ENCODE peak calls at places on chromosomes 13 and 19, in six cellular contexts. L is fibroblast of mammary gland; E is CD4-positive, alpha-beta memory T cell; T is NCI-H1105 treated with DMSO at 0.1 percent for 48 hours; K is stimulated activated CD8-positive, alpha-beta memory T cell treated with anti-CD3 and anti-CD28 coated beads, Interleukin-4, amount 100 ng/mL, for 48 hours; V is NCI-H1694 treated with DMSO at 0.1 percent for 48 hours. W is an unnamed sample.

GRCh38 chr19:55344444-55344843 is 4.8 kb downstream of the KMT5C start:
- DNase-seq in K (no peak), L (no peak), V (peak; percentile 17), T (peak; percentile 66), E (no peak), W (no peak)

GRCh38 chr13:73397486-73398020 is 338.7 kb downstream of the KLF5 start:
- DNase-seq in L (no peak), K (no peak), E (no peak), V (no peak), T (no peak), W (no peak)

GRCh38 chr13:98147521-98147920 is 4.6 kb downstream of the FARP1 start:
- DNase-seq in E (no peak), K (no peak), T (no peak), V (no peak), L (no peak), W (no peak)

GRCh38 chr13:43666403-43666802 is 120.4 kb downstream of the ENOX1 start:
- DNase-seq in L (no peak), T (no peak), E (no peak), V (no peak), K (no peak), W (no peak)

GRCh38 chr19:29606420-29606747 is 301 bp downstream of the POP4 start:
- DNase-seq in T (no peak), L (no peak), V (no peak), E (no peak), K (no peak), W (no peak)

GRCh38 chr13:62387642-62388041 is 972.0 kb upstream of the PCDH20 start:
- DNase-seq in L (peak; percentile 8), V (no peak), T (peak; percentile 21), E (no peak), K (no peak), W (peak; percentile 11)

GRCh38 chr13:73793361-73793760 is 340.8 kb downstream of the KLF12 start:
- DNase-seq in T (no peak), K (no peak), L (no peak), E (no peak), V (no peak), W (no peak)

GRCh38 chr19:46932346-46932745 is 71.5 kb downstream of the ARHGAP35 start:
- DNase-seq in E (no peak), T (no peak), L (no peak), V (no peak), K (no peak), W (peak; percentile 67)

GRCh38 chr19:53132231-53132991 is at the start of gene ZNF415:
- DNase-seq in V (no peak), T (no peak), E (peak; percentile 46), K (peak; percentile 53), L (peak; percentile 60), W (peak; percentile 62)

GRCh38 chr19:18014197-18014596 is 6.2 kb downstream of the ARRDC2 start:
- DNase-seq in L (no peak), E (peak; percentile 61), T (no peak), V (no peak), K (no peak), W (no peak)

GRCh38 chr13:77291779-77292178 is 35.1 kb downstream of the MYCBP2 start:
- DNase-seq in E (no peak), V (no peak), K (no peak), T (no peak), L (peak; percentile 11), W (no peak)

GRCh38 chr19:49920624-49921363 is 8.2 kb upstream of the ATF5 start:
- DNase-seq in E (no peak), K (no peak), V (no peak), T (no peak), L (no peak), W (no peak)

GRCh38 chr13:39451860-39452301 is 151.1 kb downstream of the LHFPL6 start:
- DNase-seq in K (no peak), E (no peak), T (no peak), V (peak; percentile 52), L (peak; percentile 37), W (peak; percentile 86)

GRCh38 chr19:42281175-42282035 is 12.4 kb downstream of the CIC start:
- DNase-seq in V (peak; percentile 77), K (peak; percentile 46), E (peak; percentile 23), T (peak; percentile 66), L (peak; percentile 38), W (no peak)

GRCh38 chr19:14433454-14434156 is 499 bp downstream of the PKN1 start:
- DNase-seq in T (peak; percentile 84), V (no peak), K (no peak), L (no peak), E (peak; percentile 52), W (no peak)

GRCh38 chr19:31132753-31133110 is 216.5 kb downstream of the TSHZ3 start:
- DNase-seq in T (no peak), E (no peak), V (no peak), L (no peak), K (no peak), W (no peak)

GRCh38 chr13:33355470-33355869 is 69.9 kb upstream of the STARD13 start:
- DNase-seq in L (peak; percentile 86), E (no peak), V (no peak), T (no peak), K (no peak), W (peak; percentile 66)

GRCh38 chr19:41530761-41531301 is 45.1 kb upstream of the CEACAM21 start:
- DNase-seq in K (no peak), V (no peak), T (no peak), E (peak; percentile 34), L (peak; percentile 4), W (no peak)

GRCh38 chr13:87080100-87080779 is 590.9 kb upstream of the SLITRK5 start:
- DNase-seq in T (peak; percentile 7), V (no peak), L (no peak), K (no peak), E (no peak), W (no peak)

GRCh38 chr13:32267836-32268439 is 47.2 kb downstream of the ZAR1L start:
- DNase-seq in E (peak; percentile 34), K (peak; percentile 73), T (peak; percentile 16), V (no peak), L (no peak), W (peak; percentile 12)

GRCh38 chr13:32471187-32471922 is 43.4 kb upstream of the N4BP2L1 start:
- DNase-seq in K (no peak), E (no peak), T (no peak), L (peak; percentile 40), V (no peak), W (peak; percentile 64)

GRCh38 chr13:33066329-33066728 is 50.1 kb downstream of the KL start:
- DNase-seq in K (no peak), L (no peak), T (no peak), V (no peak), E (no peak), W (no peak)

GRCh38 chr19:47005873-47006272 is 13.8 kb upstream of the NPAS1 start:
- DNase-seq in L (peak; percentile 19), E (peak; percentile 24), T (no peak), V (no peak), K (no peak), W (no peak)

GRCh38 chr19:55554302-55554701 is 9.0 kb upstream of the SBK3 start:
- DNase-seq in L (no peak), T (no peak), V (no peak), E (no peak), K (no peak), W (no peak)

GRCh38 chr13:30091691-30092090 is 215.7 kb downstream of the KATNAL1 start:
- DNase-seq in L (no peak), E (no peak), V (no peak), K (no peak), T (no peak), W (no peak)

GRCh38 chr13:19781526-19781925 is 1.2 kb downstream of the PSPC1 start:
- DNase-seq in E (no peak), T (no peak), L (no peak), V (no peak), K (peak; percentile 40), W (no peak)

GRCh38 chr13:111629933-111630332 is 309.5 kb downstream of the TEX29 start:
- DNase-seq in L (no peak), K (no peak), T (peak; percentile 93), V (no peak), E (no peak), W (no peak)

GRCh38 chr19:6238643-6239281 is 41.0 kb downstream of the MLLT1 start:
- DNase-seq in E (no peak), L (peak; percentile 77), V (no peak), K (no peak), T (no peak), W (peak; percentile 40)

GRCh38 chr19:54345938-54346386 is 7.0 kb upstream of the LILRA4 start:
- DNase-seq in K (no peak), L (no peak), T (no peak), E (no peak), V (no peak), W (no peak)

GRCh38 chr13:94322925-94323324 is 156.6 kb downstream of the DCT start:
- DNase-seq in T (no peak), E (no peak), L (peak; percentile 31), K (no peak), V (no peak), W (no peak)